ENCODE peak calls at places on chromosomes 5 and 9, in five cellular contexts. L is BJ, J is tibial nerve, Q is neural progenitor cell, N is WERI-Rb-1. B is an unnamed sample.

GRCh38 chr5:1709186-1709803 is 90.3 kb downstream of the MRPL36 start:
- DNase-seq in L (no peak), J (no peak), Q (peak; percentile 28), N (no peak), B (no peak)

GRCh38 chr5:38453506-38453905 is 102.9 kb downstream of the LIFR start:
- DNase-seq in L (no peak), J (no peak), Q (no peak), N (no peak), B (no peak)

GRCh38 chr9:108416321-108416720 is 439.5 kb downstream of the ACTL7B start:
- DNase-seq in L (no peak), J (no peak), Q (no peak), N (no peak), B (no peak)

GRCh38 chr9:4982720-4983482 is 2.2 kb upstream of the JAK2 start:
- DNase-seq in L (no peak), J (no peak), Q (no peak), N (no peak), B (no peak)

GRCh38 chr9:114805670-114806551 is at the start of gene TNFSF15:
- DNase-seq in L (no peak), J (no peak), Q (peak; percentile 18), N (peak; percentile 22), B (peak; percentile 83)

GRCh38 chr5:107389130-107389553 is 281.6 kb downstream of the EFNA5 start:
- DNase-seq in L (peak; percentile 49), J (no peak), Q (no peak), N (no peak), B (no peak)

GRCh38 chr9:87464110-87464991 is 33.3 kb upstream of the DAPK1 start:
- DNase-seq in L (peak; percentile 22), J (no peak), Q (no peak), N (no peak), B (no peak)

GRCh38 chr9:126432659-126433058 is 106.0 kb downstream of the MVB12B start:
- DNase-seq in L (no peak), J (no peak), Q (no peak), N (no peak), B (no peak)

GRCh38 chr5:135887447-135887864 is 8.2 kb downstream of the IL9 start:
- DNase-seq in L (no peak), J (no peak), Q (peak; percentile 81), N (peak; percentile 71), B (no peak)

GRCh38 chr9:98775831-98776441 is 20.4 kb downstream of the ANKS6 start:
- DNase-seq in L (no peak), J (no peak), Q (peak; percentile 89), N (peak; percentile 85), B (no peak)

GRCh38 chr9:130872912-130873503 is 23.6 kb downstream of the QRFP start:
- DNase-seq in L (no peak), J (no peak), Q (no peak), N (no peak), B (peak; percentile 59)

GRCh38 chr5:1824903-1825841 is 24.0 kb downstream of the NDUFS6 start:
- DNase-seq in L (no peak), J (no peak), Q (no peak), N (no peak), B (no peak)

GRCh38 chr9:87292449-87293191 is 205.0 kb upstream of the DAPK1 start:
- DNase-seq in L (no peak), J (no peak), Q (no peak), N (no peak), B (no peak)

GRCh38 chr9:86637515-86637914 is 283.3 kb upstream of the TUT7 start:
- DNase-seq in L (no peak), J (no peak), Q (peak; percentile 91), N (peak; percentile 27), B (peak; percentile 68)

DNA sequence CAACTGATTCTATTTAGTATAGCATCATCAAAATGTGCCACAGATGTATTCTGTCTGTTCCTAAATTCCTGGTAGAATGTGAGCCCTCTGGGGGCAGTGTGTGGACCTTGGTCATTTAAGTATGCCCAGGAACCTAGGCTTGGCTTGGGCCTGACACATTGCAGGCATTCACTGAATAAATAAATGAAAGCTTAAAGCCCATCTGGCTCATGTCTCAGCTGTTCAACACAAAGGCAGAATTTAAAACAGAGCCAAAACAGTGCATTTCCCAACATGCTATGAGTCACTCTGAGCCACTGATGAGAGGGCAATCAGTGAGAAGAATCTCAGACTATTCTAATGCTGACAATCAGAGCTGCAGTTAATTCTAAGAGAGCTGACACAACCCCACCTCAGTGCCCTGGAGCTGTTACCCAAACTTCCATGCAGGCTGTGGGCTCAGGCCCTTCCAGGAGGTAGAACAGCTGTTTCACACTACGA is 8.1 kb downstream of the FAM193B start:
- DNase-seq in L (peak; percentile 97), J (no peak), Q (no peak), N (no peak), B (no peak)
- TF ChIP-seq CTCF in L (peak; percentile 16), J (no peak), Q (no peak), N (no peak), B (no peak)

GRCh38 chr9:136105398-136106135 is 10.5 kb upstream of the NACC2 start:
- DNase-seq in L (no peak), J (no peak), Q (no peak), N (no peak), B (no peak)

GRCh38 chr9:136100700-136101614 is 5.9 kb upstream of the NACC2 start:
- DNase-seq in L (no peak), J (no peak), Q (peak; percentile 72), N (peak; percentile 58), B (no peak)

GRCh38 chr9:136103651-136104487 is 8.8 kb upstream of the NACC2 start:
- DNase-seq in L (no peak), J (no peak), Q (no peak), N (no peak), B (no peak)

GRCh38 chr9:136107155-136107952 is 11.3 kb downstream of the TMEM250 start:
- DNase-seq in L (no peak), J (no peak), Q (no peak), N (peak; percentile 90), B (no peak)

DNA sequence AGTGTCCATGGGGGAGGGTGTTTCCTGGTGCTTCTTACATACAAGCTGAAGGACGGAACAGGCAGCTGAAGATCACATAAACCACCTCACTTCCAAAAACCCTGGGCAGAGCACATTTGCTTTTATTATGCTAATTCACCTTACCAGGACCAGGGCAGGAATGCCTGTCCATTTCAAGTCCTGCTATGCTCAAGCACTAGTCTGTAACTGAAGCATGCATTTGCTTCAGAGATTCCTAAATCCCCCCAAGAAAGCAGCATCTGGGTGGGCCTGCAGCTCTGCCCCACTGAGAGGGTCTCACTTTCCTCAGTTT is 9.4 kb upstream of the NACC2 start:
- DNase-seq in L (no peak), J (no peak), Q (no peak), N (no peak), B (no peak)
- H3K4me3 ChIP-seq in L (no peak overlapping the region), J (no peak overlapping the region), Q (no peak overlapping the region), N (no peak overlapping the region), B (no peak overlapping the region)

GRCh38 chr9:135388530-135388929 is 91.1 kb upstream of the PPP1R26 start:
- DNase-seq in L (no peak), J (no peak), Q (no peak), N (no peak), B (no peak)

GRCh38 chr9:135391759-135392158 is 87.8 kb upstream of the PPP1R26 start:
- DNase-seq in L (no peak), J (no peak), Q (no peak), N (no peak), B (no peak)

GRCh38 chr9:135392511-135392910 is 87.1 kb upstream of the PPP1R26 start:
- DNase-seq in L (no peak), J (no peak), Q (peak; percentile 35), N (peak; percentile 39), B (no peak)

GRCh38 chr9:135387976-135388375 is 91.6 kb upstream of the PPP1R26 start:
- DNase-seq in L (no peak), J (no peak), Q (no peak), N (no peak), B (no peak)
- H3K27me3 ChIP-seq in L (no peaks in the 10 kb centered on the region), J (peaks cover 13% of the 10 kb centered on the region), Q (no peaks in the 10 kb centered on the region), N (no peaks in the 10 kb centered on the region), B (no peaks in the 10 kb centered on the region)

DNA sequence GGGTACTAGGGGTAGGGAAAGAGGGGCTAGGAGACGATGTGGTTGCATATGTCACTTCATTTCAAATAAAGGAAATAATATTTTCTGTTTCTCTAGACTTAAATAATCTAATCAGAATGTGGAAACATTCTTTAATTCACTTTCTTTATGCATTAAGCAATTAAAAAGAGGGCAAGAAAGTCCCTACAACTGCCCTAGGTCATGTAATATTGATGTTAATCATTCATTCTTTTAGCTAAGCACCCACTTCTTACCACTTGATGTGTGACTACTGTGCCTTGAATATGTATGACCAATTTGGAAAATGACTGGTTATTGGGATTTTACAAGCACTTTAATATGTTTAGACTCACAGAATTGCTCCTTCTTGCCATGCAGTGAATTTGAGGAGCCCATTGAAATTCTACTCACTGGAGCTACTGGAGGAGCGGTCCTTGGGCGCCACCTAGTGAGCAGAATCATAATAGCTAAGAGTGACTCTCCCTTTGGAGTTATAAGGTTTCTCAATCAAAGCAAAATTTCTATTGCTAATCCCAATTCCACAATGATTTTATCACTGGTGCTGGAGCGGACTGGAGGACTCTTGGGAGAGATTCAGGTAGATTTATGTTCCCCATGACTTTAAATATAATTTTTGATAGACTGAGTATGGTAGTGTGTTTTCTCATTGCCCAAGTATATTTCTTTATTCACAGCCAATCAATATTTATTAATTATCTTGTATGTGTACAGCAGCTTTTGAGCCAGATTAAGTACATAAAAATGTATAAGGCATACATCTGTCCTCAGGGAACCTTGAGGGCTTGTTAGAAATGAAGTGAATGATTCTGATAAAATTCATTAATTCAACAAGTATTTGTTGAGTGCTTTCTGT is 225.1 kb downstream of the ADGRV1 start:
- DNase-seq in L (peak; percentile 4), J (peak; percentile 40), Q (peak; percentile 75), N (peak; percentile 63), B (no peak)
- TF ChIP-seq CTCF in L (peak; percentile 91), J (peak; percentile 83), Q (peak; percentile 95), N (peak; percentile 71), B (peak; percentile 89)

DNA sequence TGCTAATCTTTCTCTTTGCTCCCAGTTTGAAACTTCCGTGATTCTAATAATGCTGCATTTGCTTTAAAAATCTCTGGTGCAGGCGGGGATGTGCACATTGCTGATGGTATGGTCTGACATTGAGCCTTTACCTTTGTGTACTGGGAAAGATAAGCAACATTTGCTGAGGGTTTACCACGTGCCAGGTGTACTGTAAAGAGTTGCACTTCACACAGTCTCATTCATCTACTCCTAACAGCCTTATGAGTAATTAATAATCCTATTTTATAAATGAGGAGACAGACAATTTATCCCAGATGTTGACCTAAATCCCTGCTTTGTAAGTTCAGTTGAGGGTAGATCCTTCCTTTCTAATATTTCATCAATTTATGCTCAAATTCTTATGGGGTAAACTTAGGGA is 726 bp upstream of the ADGRV1 start:
- DNase-seq in L (no peak), J (no peak), Q (no peak), N (no peak), B (no peak)
- H3K4me3 ChIP-seq in L (no peak overlapping the region), J (peak overlapping the region; percentile 35), Q (peak overlapping the region; percentile 89), N (peak overlapping the region; percentile 82), B (peak overlapping the region; percentile 47)

DNA sequence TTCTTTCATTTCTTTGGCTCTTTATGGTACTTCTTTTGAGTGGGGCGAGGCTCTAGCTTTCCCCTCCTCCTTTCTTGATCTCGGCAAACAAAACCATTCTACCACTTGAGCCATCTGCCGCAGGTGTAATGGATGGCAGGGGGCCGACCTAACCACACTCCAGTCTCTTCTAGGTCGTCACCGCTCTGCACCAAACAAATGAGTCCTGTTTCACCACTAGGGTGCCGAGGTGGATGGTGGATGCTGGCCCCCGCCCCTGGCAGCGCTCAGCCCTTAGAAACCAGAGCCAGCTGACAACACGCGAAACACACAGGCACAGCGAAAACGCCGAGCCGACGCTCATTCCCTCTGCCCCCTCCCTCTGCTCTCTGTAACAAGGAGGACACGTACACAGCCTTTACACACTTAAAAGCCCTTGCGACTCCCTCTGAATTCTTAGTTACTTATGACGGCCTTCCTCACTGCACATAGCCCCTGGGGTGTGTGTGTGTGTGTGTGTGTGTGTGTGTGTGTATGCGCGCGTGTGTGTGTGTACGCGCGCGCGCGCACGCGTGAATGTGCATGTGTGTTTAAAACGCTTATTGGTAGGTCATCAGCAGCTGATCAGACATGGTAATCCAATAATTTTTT is 199.4 kb downstream of the MEF2C start:
- DNase-seq in L (no peak), J (no peak), Q (peak; percentile 77), N (no peak), B (no peak)
- H3K27me3 ChIP-seq in L (peaks cover 55% of the 10 kb centered on the region), J (peaks cover 99% of the 10 kb centered on the region), Q (peaks cover 100% of the 10 kb centered on the region), N (no peaks in the 10 kb centered on the region), B (peaks cover 99% of the 10 kb centered on the region)

B was measured in upper lobe of right lung.